ENCODE peak calls at places on chromosomes 3 and 15, in nine cellular contexts. M is foreskin fibroblast; U is neural progenitor cell; C is A549; H is skeletal muscle cell; Q is choroid plexus epithelial cell; T is AG04450; P is CD4-positive, alpha-beta memory T cell; Z is H7. O is an unnamed sample.

GRCh38 chr3:18808423-18808822 is 339.9 kb upstream of the KCNH8 start:
- DNase-seq in M (no peak), T (no peak), Z (no peak), Q (peak; percentile 0), U (no peak), P (no peak), C (no peak), H (peak; percentile 5), O (peak; percentile 17)

GRCh38 chr3:189331002-189331418 is 159.2 kb downstream of the TPRG1 start:
- DNase-seq in U (no peak), Q (no peak), C (no peak), Z (no peak), T (no peak), P (peak; percentile 24), H (no peak), M (no peak), O (no peak)

GRCh38 chr3:188624828-188625227 is 470.9 kb downstream of the LPP start:
- DNase-seq in U (no peak), P (no peak), H (no peak), Z (no peak), C (no peak), M (no peak), T (no peak), Q (no peak), O (no peak)

GRCh38 chr3:12479919-12480425 is 4.3 kb upstream of the TSEN2 start:
- DNase-seq in H (no peak), Z (peak; percentile 89), P (peak; percentile 49), U (peak; percentile 81), T (no peak), Q (peak; percentile 73), M (no peak), C (peak; percentile 58), O (no peak)

GRCh38 chr15:77807115-77807514 is 174.4 kb upstream of the LINGO1 start:
- DNase-seq in U (no peak), T (no peak), P (no peak), C (no peak), Q (no peak), M (no peak), H (no peak), Z (no peak), O (no peak)

GRCh38 chr3:51621091-51621892 is 49.8 kb upstream of the TEX264 start:
- DNase-seq in Z (no peak), C (no peak), H (peak; percentile 6), P (no peak), U (no peak), M (peak; percentile 34), Q (peak; percentile 41), T (no peak), O (no peak)

GRCh38 chr3:182325213-182325941 is 467.9 kb upstream of the ATP11B start:
- DNase-seq in T (no peak), M (no peak), U (no peak), C (no peak), Z (no peak), Q (no peak), P (no peak), H (no peak), O (peak; percentile 25)

GRCh38 chr3:192039593-192039992 is 578.6 kb downstream of the PYDC2 start:
- DNase-seq in Z (no peak), C (no peak), P (no peak), T (no peak), U (no peak), M (no peak), Q (no peak), H (no peak), O (no peak)

GRCh38 chr3:62686486-62686885 is 188.7 kb downstream of the CADPS start:
- DNase-seq in H (peak; percentile 29), P (no peak), U (no peak), Z (no peak), C (no peak), M (peak; percentile 26), T (no peak), Q (peak; percentile 14), O (no peak)

GRCh38 chr3:18134386-18135082 is 290.6 kb downstream of the SATB1 start:
- DNase-seq in T (no peak), U (peak; percentile 66), C (peak; percentile 13), H (peak; percentile 32), Q (peak; percentile 76), P (no peak), M (peak; percentile 30), Z (no peak), O (no peak)

GRCh38 chr15:90914240-90915080 is 11.4 kb downstream of the MAN2A2 start:
- DNase-seq in H (no peak), U (no peak), C (no peak), Q (no peak), Z (no peak), M (no peak), P (no peak), T (no peak), O (no peak)

GRCh38 chr3:4472766-4473165 is 5.7 kb upstream of the SUMF1 start:
- DNase-seq in U (no peak), M (no peak), C (no peak), Z (no peak), Q (no peak), H (no peak), P (no peak), T (no peak), O (no peak)
- H3K4me3 ChIP-seq in U (no peak overlapping the region), M (no peak overlapping the region), C (no peak overlapping the region), Z (no peak overlapping the region), Q (no peak overlapping the region), H (no peak overlapping the region), P (no peak overlapping the region), T (no peak overlapping the region), O (no peak overlapping the region)

GRCh38 chr15:57598346-57598745 is 6.6 kb downstream of the MYZAP start:
- DNase-seq in C (no peak), T (no peak), Q (no peak), M (no peak), H (no peak), Z (no peak), P (no peak), U (no peak), O (no peak)

GRCh38 chr15:57596301-57596855 is 4.7 kb downstream of the MYZAP start:
- DNase-seq in U (no peak), Q (no peak), P (no peak), Z (no peak), C (no peak), T (no peak), H (no peak), M (no peak), O (no peak)

GRCh38 chr15:57595011-57595866 is 3.5 kb downstream of the MYZAP start:
- DNase-seq in T (no peak), U (no peak), M (no peak), Z (no peak), P (no peak), H (no peak), Q (no peak), C (no peak), O (no peak)

GRCh38 chr15:57597431-57597830 is 5.7 kb downstream of the MYZAP start:
- DNase-seq in T (no peak), Z (no peak), U (no peak), M (no peak), H (no peak), P (no peak), C (no peak), Q (no peak), O (no peak)

DNA sequence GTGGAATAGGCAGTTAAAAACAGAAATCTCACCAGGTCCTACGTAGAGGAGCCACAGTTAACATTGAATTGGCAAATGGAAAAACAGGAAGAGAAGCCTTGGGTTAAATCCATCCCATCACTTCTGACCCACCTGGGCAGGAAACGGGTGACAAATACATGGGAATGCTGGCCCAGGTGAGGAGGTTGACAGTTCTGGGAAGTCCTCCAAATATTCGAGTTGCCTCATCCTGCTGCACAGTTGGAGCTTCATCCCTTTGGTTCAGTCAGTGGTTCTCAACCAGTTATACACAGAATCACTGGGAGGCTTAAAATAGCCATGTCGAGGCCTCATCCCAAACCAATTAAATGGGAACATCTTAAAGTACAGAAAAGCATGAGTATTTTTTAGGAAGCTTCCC is 5.3 kb downstream of the MYZAP start:
- DNase-seq in U (no peak), M (no peak), P (no peak), C (no peak), T (no peak), Z (no peak), Q (peak; percentile 14), H (no peak), O (no peak)
- H3K4me3 ChIP-seq in U (no peak overlapping the region), M (no peak overlapping the region), P (no peak overlapping the region), C (no peak overlapping the region), T (no peak overlapping the region), Z (no peak overlapping the region), Q (no peak overlapping the region), H (no peak overlapping the region), O (no peak overlapping the region)

GRCh38 chr3:169662215-169663070 is 1.1 kb downstream of the MECOM start:
- DNase-seq in P (no peak), U (peak; percentile 93), Q (peak; percentile 56), C (peak; percentile 63), Z (peak; percentile 94), H (no peak), T (no peak), M (peak; percentile 54), O (no peak)

GRCh38 chr3:169666501-169667379 is 3.2 kb upstream of the MECOM start:
- DNase-seq in Z (peak; percentile 71), M (no peak), T (no peak), C (no peak), Q (no peak), H (no peak), U (peak; percentile 56), P (no peak), O (no peak)

GRCh38 chr3:169666079-169666436 is 2.5 kb upstream of the MECOM start:
- DNase-seq in U (peak; percentile 38), M (no peak), Q (no peak), T (no peak), P (no peak), C (no peak), Z (peak; percentile 58), H (no peak), O (no peak)

GRCh38 chr3:169665264-169666078 is 2.0 kb upstream of the MECOM start:
- DNase-seq in U (peak; percentile 49), P (no peak), Q (no peak), C (no peak), H (no peak), M (no peak), Z (peak; percentile 56), T (no peak), O (no peak)

GRCh38 chr3:169664034-169664820 is 715 bp upstream of the MECOM start:
- DNase-seq in U (peak; percentile 36), Q (peak; percentile 28), H (no peak), M (no peak), Z (peak; percentile 57), T (no peak), P (no peak), C (no peak), O (no peak)
- H3K4me3 ChIP-seq in U (peak overlapping the region; percentile 86), Q (no peak overlapping the region), H (peak overlapping the region; percentile 57), M (no peak overlapping the region), Z (peak overlapping the region; percentile 60), T (peak overlapping the region; percentile 69), P (no peak overlapping the region), C (peak overlapping the region; percentile 66), O (peak overlapping the region; percentile 53)

DNA sequence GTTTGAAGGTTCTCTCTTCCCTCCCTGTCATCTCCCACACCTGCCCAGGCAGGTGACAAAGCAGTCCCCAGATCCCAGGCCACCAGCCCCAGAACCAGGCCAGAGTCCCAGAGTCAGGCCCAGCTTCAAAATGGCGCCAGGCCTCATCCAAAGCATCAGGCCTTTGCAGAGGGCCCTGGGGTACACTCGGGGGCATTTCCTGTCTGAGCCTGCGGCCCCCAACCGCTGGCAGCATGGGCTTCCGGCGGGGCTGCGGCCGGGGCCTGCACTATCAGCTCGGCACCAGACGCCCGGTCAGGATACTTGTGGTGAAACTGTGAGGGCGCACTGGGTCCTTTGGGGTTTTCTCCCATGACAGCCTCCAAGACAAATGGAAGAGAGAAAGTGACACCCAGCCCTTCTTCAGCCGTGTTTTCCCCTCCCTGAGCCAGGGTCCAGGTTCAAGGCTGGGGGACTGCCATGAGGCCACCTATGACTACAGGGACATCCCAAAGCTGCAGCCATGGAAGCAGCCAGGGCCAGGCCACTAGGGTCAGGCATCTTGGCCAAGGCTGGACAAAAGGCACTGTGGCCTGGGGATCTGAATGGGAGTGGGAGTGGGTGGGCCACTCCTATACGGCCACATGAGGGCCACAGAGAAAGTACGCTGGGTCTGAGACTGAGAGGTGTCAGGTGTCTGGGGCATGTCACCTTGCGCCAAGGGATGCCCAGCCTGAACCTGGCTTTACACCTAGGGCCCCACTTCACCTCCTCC is 33.9 kb downstream of the RPN1 start:
- DNase-seq in M (no peak), U (no peak), H (no peak), T (no peak), Q (no peak), C (no peak), P (no peak), Z (no peak), O (no peak)
- H3K4me3 ChIP-seq in M (no peak overlapping the region), U (no peak overlapping the region), H (no peak overlapping the region), T (no peak overlapping the region), Q (no peak overlapping the region), C (no peak overlapping the region), P (peak overlapping the region; percentile 54), Z (no peak overlapping the region), O (no peak overlapping the region)

O was measured in retinal pigment epithelial cell.